ENCODE peak calls at places on chromosomes 5 and 9, in five cellular contexts. Q is erythroblast, K is HepG2, R is heart left ventricle, H is NB4. G is an unnamed sample.

GRCh38 chr9:13388157-13388556 is 108.7 kb upstream of the MPDZ start:
- DNase-seq in H (no peak), Q (no peak), K (no peak), R (no peak), G (no peak)

GRCh38 chr5:95718203-95718602 is 12.9 kb upstream of the RHOBTB3 start:
- DNase-seq in K (no peak), Q (peak; percentile 24), R (no peak), H (peak; percentile 94), G (no peak)

GRCh38 chr9:121560921-121561320 is 61.3 kb upstream of the GGTA1 start:
- DNase-seq in K (no peak), Q (no peak), R (no peak), H (no peak), G (no peak)

GRCh38 chr5:128201065-128201926 is 117.7 kb downstream of the SLC12A2 start:
- DNase-seq in Q (peak; percentile 68), R (peak; percentile 77), H (peak; percentile 62), K (peak; percentile 23), G (peak; percentile 79)

GRCh38 chr5:43000198-43000840 is 39.8 kb downstream of the ANXA2R start:
- DNase-seq in Q (peak; percentile 35), H (no peak), R (peak; percentile 22), K (no peak), G (no peak)

GRCh38 chr5:98902733-98903132 is 26.1 kb downstream of the CHD1 start:
- DNase-seq in Q (no peak), R (no peak), K (no peak), H (no peak), G (no peak)

GRCh38 chr5:176803027-176803942 is 7.1 kb upstream of the UNC5A start:
- DNase-seq in Q (no peak), H (no peak), R (no peak), K (no peak), G (no peak)

GRCh38 chr9:77714077-77714549 is 66.0 kb upstream of the GNA14 start:
- DNase-seq in H (peak; percentile 31), R (no peak), K (no peak), Q (no peak), G (no peak)

GRCh38 chr5:41219655-41220269 is 6.4 kb upstream of the C6 start:
- DNase-seq in R (no peak), H (no peak), Q (no peak), K (no peak), G (no peak)

GRCh38 chr9:4700093-4700492 is 20.7 kb downstream of the CDC37L1 start:
- DNase-seq in K (peak; percentile 87), H (no peak), R (no peak), Q (peak; percentile 80), G (no peak)

GRCh38 chr5:4879693-4880303 is 260.3 kb upstream of the ADAMTS16 start:
- DNase-seq in K (peak; percentile 44), H (peak; percentile 70), R (peak; percentile 67), Q (peak; percentile 73), G (peak; percentile 82)
- TF ChIP-seq POLR2A in K (no peak), H (no peak), R (no peak), Q (no peak), G (no peak)

GRCh38 chr5:133051117-133051546 is 681 bp upstream of the HSPA4 start:
- DNase-seq in K (no peak), Q (no peak), R (no peak), H (no peak), G (no peak)

GRCh38 chr5:133053463-133053862 is 1.6 kb downstream of the HSPA4 start:
- DNase-seq in R (no peak), K (no peak), Q (no peak), H (no peak), G (no peak)

GRCh38 chr5:133052317-133053175 is 733 bp downstream of the HSPA4 start:
- DNase-seq in H (peak; percentile 71), Q (peak; percentile 79), R (peak; percentile 63), K (no peak), G (peak; percentile 25)

GRCh38 chr5:133050500-133050899 is 1.3 kb upstream of the HSPA4 start:
- DNase-seq in H (no peak), K (no peak), R (no peak), Q (no peak), G (no peak)

DNA sequence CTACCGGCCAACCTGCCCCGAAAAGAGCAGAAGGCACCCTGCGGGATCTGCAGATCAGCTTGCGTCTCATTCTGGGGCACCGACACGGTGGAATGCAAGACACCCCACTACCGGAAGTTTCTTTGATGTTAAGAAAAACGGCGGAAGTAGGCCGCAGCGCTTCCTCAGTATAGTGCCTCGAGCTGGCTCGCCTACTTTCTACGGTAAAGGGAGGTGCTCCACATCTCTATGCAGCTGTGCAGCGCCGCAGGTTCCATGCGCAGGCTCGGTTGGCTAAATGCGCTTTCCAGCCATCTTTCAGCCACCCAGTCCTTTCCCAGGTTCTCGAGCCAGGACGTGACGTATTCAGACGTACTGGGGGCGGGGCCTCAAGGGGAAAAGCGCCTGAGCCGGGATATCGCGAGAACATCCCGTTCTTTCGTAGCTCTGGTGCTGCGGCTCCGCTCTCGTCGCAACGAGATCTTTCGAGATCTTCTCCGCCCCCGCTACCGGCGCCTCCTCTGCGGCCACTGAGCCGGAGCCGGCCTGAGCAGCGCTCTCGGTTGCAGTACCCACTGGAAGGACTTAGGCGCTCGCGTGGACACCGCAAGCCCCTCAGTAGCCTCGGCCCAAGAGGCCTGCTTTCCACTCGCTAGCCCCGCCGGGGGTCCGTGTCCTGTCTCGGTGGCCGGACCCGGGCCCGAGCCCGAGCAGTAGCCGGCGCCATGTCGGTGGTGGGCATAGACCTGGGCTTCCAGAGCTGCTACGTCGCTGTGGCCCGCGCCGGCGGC is at the start of gene HSPA4:
- DNase-seq in R (peak; percentile 98), K (peak; percentile 97), Q (peak; percentile 100), H (peak; percentile 98), G (peak; percentile 98)
- TF ChIP-seq POLR2A in R (peak; percentile 96), K (peak; percentile 97), Q (peak; percentile 99), H (peak; percentile 95), G (peak; percentile 93)

DNA sequence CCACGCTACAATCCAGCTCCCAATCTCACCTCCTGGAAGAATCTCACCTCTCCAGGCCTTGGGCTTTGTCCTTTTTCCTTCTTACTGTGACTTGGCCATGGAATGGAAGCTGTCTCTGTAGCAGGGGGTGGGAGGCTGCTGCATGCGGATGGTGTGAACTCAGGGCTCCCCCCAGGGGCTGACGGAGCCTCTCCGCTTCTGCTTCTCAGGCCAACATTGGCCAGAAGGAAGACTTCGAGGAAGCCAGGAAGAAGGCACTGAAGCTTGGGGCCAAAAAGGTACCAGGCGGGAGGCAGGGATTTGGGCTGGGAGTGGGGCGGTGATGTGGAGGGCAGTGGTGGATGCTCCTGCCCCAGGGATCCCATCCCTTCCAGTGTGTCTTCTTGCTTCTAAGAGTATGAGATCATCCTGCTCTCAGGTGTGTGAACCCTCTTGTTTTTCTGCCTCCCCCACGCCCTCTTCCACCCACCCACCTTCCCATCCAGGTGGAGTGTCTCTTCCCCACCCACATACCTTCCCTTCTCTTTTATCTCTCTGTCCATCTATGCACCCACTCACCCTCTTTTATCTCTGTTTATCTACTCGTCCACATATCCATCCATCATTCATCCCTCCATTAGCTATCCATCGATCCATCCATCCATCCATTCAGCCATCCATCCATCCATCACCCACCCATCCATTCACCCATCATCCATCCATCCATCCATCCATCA is 9.5 kb downstream of the ASS1 start:
- DNase-seq in R (no peak), H (no peak), K (no peak), Q (no peak), G (no peak)
- TF ChIP-seq POLR2A in R (no peak), H (no peak), K (no peak), Q (no peak), G (no peak)

GRCh38 chr5:80181618-80182211 is 74.1 kb downstream of the SERINC5 start:
- DNase-seq in H (peak; percentile 88), K (peak; percentile 90), R (no peak), Q (peak; percentile 52), G (no peak)

GRCh38 chr5:80184235-80185023 is 71.4 kb downstream of the SERINC5 start:
- DNase-seq in K (peak; percentile 99), R (no peak), Q (peak; percentile 55), H (no peak), G (no peak)

GRCh38 chr5:80185095-80185494 is 70.8 kb downstream of the SERINC5 start:
- DNase-seq in H (no peak), K (no peak), R (no peak), Q (peak; percentile 10), G (no peak)

GRCh38 chr5:80186634-80187033 is 69.2 kb downstream of the SERINC5 start:
- DNase-seq in R (no peak), Q (peak; percentile 61), H (peak; percentile 85), K (no peak), G (no peak)

GRCh38 chr5:80182802-80183645 is 72.8 kb downstream of the SERINC5 start:
- DNase-seq in Q (peak; percentile 40), R (no peak), H (peak; percentile 72), K (no peak), G (no peak)
- TF ChIP-seq POLR2A in Q (no peak), R (no peak), H (no peak), K (no peak), G (no peak)

G was measured in uterus.